ENCODE peak calls at places on chromosomes 7 and 10, in seven cellular contexts. N is breast epithelium, M is upper lobe of left lung, E is SK-N-SH, H is GM23338, R is SK-N-MC, P is prostate gland. C is an unnamed sample.

GRCh38 chr7:150716368-150716767 is at the start of gene GIMAP1:
- DNase-seq in M (no peak), H (no peak), R (no peak), E (no peak), P (no peak), N (no peak), C (peak)

GRCh38 chr7:29807179-29807841 is 1.0 kb downstream of the WIPF3 start:
- DNase-seq in M (peak), E (peak), P (no peak), R (no peak), H (peak), N (no peak), C (peak)

GRCh38 chr7:95545007-95545615 is 51.2 kb downstream of the PDK4 start:
- DNase-seq in E (no peak), P (peak), R (no peak), N (peak), H (peak), M (no peak), C (peak)

GRCh38 chr10:14560794-14561765 is 213.6 kb downstream of the FAM107B start:
- DNase-seq in E (no peak), R (no peak), P (no peak), N (no peak), H (no peak), M (no peak), C (no peak)

GRCh38 chr7:38751416-38751815 is 120.2 kb upstream of the AMPH start:
- DNase-seq in E (no peak), H (no peak), P (no peak), R (no peak), M (no peak), N (no peak), C (no peak)

GRCh38 chr10:70513848-70514309 is 35.3 kb downstream of the PALD1 start:
- DNase-seq in N (no peak), E (no peak), P (no peak), M (peak), R (no peak), H (peak), C (peak)

GRCh38 chr10:103491729-103492364 is 1.7 kb upstream of the NEURL1 start:
- DNase-seq in M (no peak), R (no peak), H (no peak), N (no peak), E (peak), P (no peak), C (no peak)

GRCh38 chr7:101696-102376 is 90.5 kb upstream of the FAM20C start:
- DNase-seq in N (no peak), R (no peak), H (no peak), E (no peak), P (no peak), M (no peak), C (no peak)

GRCh38 chr7:5824297-5824610 is 42.8 kb upstream of the RNF216 start:
- DNase-seq in R (no peak), H (no peak), M (no peak), N (no peak), P (no peak), E (no peak), C (no peak)

GRCh38 chr10:133616371-133617130 is 10.0 kb downstream of the FRG2B start:
- DNase-seq in M (no peak), R (no peak), H (no peak), P (no peak), E (no peak), N (no peak), C (peak)

GRCh38 chr7:147556317-147556716 is 1034.2 kb upstream of the C7orf33 start:
- DNase-seq in H (no peak), N (no peak), R (no peak), M (no peak), E (no peak), P (no peak), C (no peak)

GRCh38 chr7:47877336-47877735 is 70.9 kb downstream of the PKD1L1 start:
- DNase-seq in H (no peak), E (no peak), R (no peak), N (no peak), M (no peak), P (no peak), C (no peak)

GRCh38 chr10:71236822-71237682 is 24.7 kb downstream of the UNC5B start:
- DNase-seq in P (no peak), H (no peak), N (no peak), E (no peak), M (no peak), R (no peak), C (no peak)

GRCh38 chr10:89837173-89838001 is 136.0 kb downstream of the KIF20B start:
- DNase-seq in M (peak), N (peak), E (peak), P (peak), R (no peak), H (peak), C (peak)

GRCh38 chr7:4633012-4633411 is 49.1 kb upstream of the FOXK1 start:
- DNase-seq in M (no peak), N (no peak), R (no peak), E (no peak), H (peak), P (no peak), C (no peak)

GRCh38 chr7:111076205-111076604 is 14.7 kb upstream of the LRRN3 start:
- DNase-seq in N (no peak), E (no peak), M (no peak), P (no peak), R (no peak), H (no peak), C (no peak)

GRCh38 chr10:61992683-61993629 is 91.5 kb downstream of the ARID5B start:
- DNase-seq in P (peak), E (peak), H (no peak), N (peak), M (peak), R (peak), C (peak)

GRCh38 chr10:116073025-116073424 is 200.0 kb downstream of the GFRA1 start:
- DNase-seq in R (no peak), M (no peak), H (no peak), N (no peak), P (no peak), E (peak), C (no peak)

GRCh38 chr10:85916999-85917573 is 449.5 kb downstream of the GRID1 start:
- DNase-seq in M (no peak), H (no peak), P (peak), R (no peak), E (peak), N (peak), C (no peak)

GRCh38 chr10:103102195-103102594 is 90.9 kb downstream of the NT5C2 start:
- DNase-seq in H (no peak), N (no peak), R (no peak), P (no peak), E (no peak), M (no peak), C (no peak)

GRCh38 chr7:99314504-99314903 is 11.2 kb upstream of the ARPC1A start:
- DNase-seq in E (no peak), P (no peak), H (no peak), R (no peak), M (no peak), N (no peak), C (peak)

GRCh38 chr10:69123747-69124557 is at the start of gene VPS26A:
- DNase-seq in N (peak), E (peak), R (no peak), P (peak), H (peak), M (peak), C (peak)

GRCh38 chr7:115662120-115662519 is 368.4 kb downstream of the TFEC start:
- DNase-seq in H (no peak), P (no peak), N (no peak), R (no peak), M (no peak), E (no peak), C (no peak)

GRCh38 chr10:132469197-132469942 is 68.2 kb upstream of the INPP5A start:
- DNase-seq in P (no peak), H (no peak), M (peak), N (no peak), R (no peak), E (no peak), C (no peak)

GRCh38 chr7:84372712-84373111 is 178.1 kb upstream of the SEMA3A start:
- DNase-seq in P (no peak), H (no peak), N (no peak), E (no peak), M (no peak), R (no peak), C (no peak)

GRCh38 chr10:123150986-123151738 is 3.0 kb upstream of the BUB3 start:
- DNase-seq in R (no peak), N (no peak), P (no peak), M (peak), H (peak), E (peak), C (no peak)

GRCh38 chr7:74173491-74173865 is 678 bp upstream of the EIF4H start:
- DNase-seq in N (no peak), R (no peak), E (no peak), P (no peak), M (no peak), H (no peak), C (no peak)

GRCh38 chr10:108787932-108788331 is 1135.4 kb downstream of the XPNPEP1 start:
- DNase-seq in P (no peak), H (no peak), N (no peak), E (no peak), M (no peak), R (no peak), C (no peak)

GRCh38 chr10:29811751-29812427 is 177.1 kb upstream of the SVIL start:
- DNase-seq in R (no peak), M (no peak), H (no peak), P (peak), N (peak), E (peak), C (peak)

GRCh38 chr7:132368246-132368900 is 207.9 kb downstream of the PLXNA4 start:
- DNase-seq in E (no peak), N (no peak), R (no peak), P (no peak), H (no peak), M (peak), C (peak)

GRCh38 chr7:6651866-6652445 is 14.8 kb downstream of the ZNF316 start:
- DNase-seq in H (no peak), N (no peak), M (no peak), P (no peak), E (peak), R (no peak), C (no peak)

GRCh38 chr10:125208854-125209545 is 48.6 kb upstream of the CTBP2 start:
- DNase-seq in P (no peak), M (no peak), E (no peak), R (no peak), N (peak), H (no peak), C (no peak)

GRCh38 chr10:87657370-87657769 is 2.3 kb upstream of the PAPSS2 start:
- DNase-seq in E (no peak), R (no peak), M (no peak), H (no peak), P (no peak), N (no peak), C (no peak)

GRCh38 chr7:5226921-5227785 is 37.1 kb downstream of the WIPI2 start:
- DNase-seq in H (no peak), N (no peak), M (peak), P (no peak), E (no peak), R (no peak), C (no peak)

GRCh38 chr7:82932516-82932915 is 230.2 kb downstream of the PCLO start:
- DNase-seq in P (no peak), E (no peak), R (no peak), M (no peak), H (no peak), N (no peak), C (no peak)

GRCh38 chr7:105637755-105638154 is 56.5 kb upstream of the EFCAB10 start:
- DNase-seq in H (no peak), E (no peak), R (no peak), P (no peak), N (no peak), M (no peak), C (no peak)

GRCh38 chr10:91787810-91788209 is 10.4 kb upstream of the TNKS2 start:
- DNase-seq in N (no peak), M (no peak), P (no peak), E (no peak), R (no peak), H (no peak), C (no peak)
- H3K27ac ChIP-seq in N (no peak), M (no peak), P (no peak), E (no peak), R (no peak), H (no peak), C (no peak)

GRCh38 chr7:69598487-69599148 is 343 bp downstream of the AUTS2 start:
- DNase-seq in R (no peak), N (peak), M (no peak), P (peak), H (peak), E (no peak), C (no peak)

GRCh38 chr7:69598081-69598486 is at the start of gene AUTS2:
- DNase-seq in E (peak), H (peak), P (peak), N (peak), M (peak), R (peak), C (peak)

GRCh38 chr7:69596723-69597277 is 1.5 kb upstream of the AUTS2 start:
- DNase-seq in E (no peak), M (no peak), H (no peak), N (no peak), P (no peak), R (no peak), C (no peak)

GRCh38 chr7:69596056-69596455 is 2.2 kb upstream of the AUTS2 start:
- DNase-seq in E (no peak), P (peak), H (no peak), R (no peak), M (no peak), N (no peak), C (no peak)

GRCh38 chr7:69597278-69598076 is 798 bp upstream of the AUTS2 start:
- DNase-seq in N (peak), M (peak), E (peak), P (peak), H (peak), R (no peak), C (no peak)
- TF ChIP-seq POLR2AphosphoS5 in N (no peak), M (no peak), E (no peak), P (no peak), H (peak), R (peak), C (no peak)

DNA sequence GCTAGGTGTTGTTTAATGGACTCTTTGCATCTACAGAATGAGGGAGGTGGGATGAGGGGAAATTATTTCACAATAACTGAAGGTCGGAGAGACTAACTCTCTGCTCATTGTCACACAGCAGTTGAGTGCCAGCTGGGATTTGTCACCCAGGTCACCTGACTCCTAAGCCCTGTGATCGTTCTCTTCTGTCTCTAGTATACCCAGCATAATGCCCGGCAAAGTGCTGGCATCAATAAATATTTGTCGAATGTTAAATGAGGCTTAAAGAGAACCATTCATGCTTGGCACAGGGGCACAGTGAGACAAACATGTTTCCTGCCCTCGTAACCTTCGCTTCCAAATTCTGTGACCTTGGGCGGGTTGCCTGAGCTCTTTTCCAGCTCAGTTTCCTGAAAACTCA is 70.8 kb downstream of the TCF7L2 start:
- DNase-seq in E (no peak), R (no peak), M (no peak), N (no peak), H (no peak), P (no peak), C (no peak)
- H3K27ac ChIP-seq in E (no peak), R (no peak), M (no peak), N (peak), H (no peak), P (no peak), C (no peak)

GRCh38 chr10:24706479-24707118 is 17.1 kb downstream of the ARHGAP21 start:
- DNase-seq in R (no peak), H (no peak), M (no peak), N (no peak), E (peak), P (no peak), C (peak)
- TF ChIP-seq POLR2AphosphoS5 in R (no peak), H (no peak), M (no peak), N (no peak), E (no peak), P (no peak), C (no peak)